ENCODE peak calls at places on chromosome X, in six cellular contexts. T is COR-L47, P is activated T-cell treated with anti-CD3 and anti-CD28 coated beads for 48 hours, D is GM23248, L is pancreas, K is ovary. A is an unnamed sample.

GRCh38 chrX:109840585-109840984 is 107.5 kb upstream of the ACSL4 start:
- DNase-seq in T (no peak), P (no peak), D (peak), L (no peak), K (peak), A (no peak)

GRCh38 chrX:41351923-41352322 is 18.0 kb downstream of the DDX3X start:
- DNase-seq in T (no peak), P (no peak), D (no peak), L (no peak), K (no peak), A (no peak)

GRCh38 chrX:78165425-78165824 is 26.0 kb upstream of the TAF9B start:
- DNase-seq in T (no peak), P (no peak), D (no peak), L (no peak), K (no peak), A (no peak)

GRCh38 chrX:46762963-46763362 is 4.0 kb upstream of the SLC9A7 start:
- DNase-seq in T (no peak), P (no peak), D (no peak), L (no peak), K (no peak), A (no peak)

GRCh38 chrX:17459008-17459407 is 84.0 kb downstream of the NHS start:
- DNase-seq in T (peak), P (no peak), D (peak), L (no peak), K (peak), A (no peak)

GRCh38 chrX:11341274-11342256 is 48.4 kb downstream of the AMELX start:
- DNase-seq in T (no peak), P (no peak), D (peak), L (no peak), K (peak), A (no peak)

GRCh38 chrX:102580891-102581290 is 18.4 kb upstream of the ARMCX5 start:
- DNase-seq in T (no peak), P (no peak), D (no peak), L (no peak), K (no peak), A (no peak)

GRCh38 chrX:136639506-136640176 is 8.3 kb upstream of the CD40LG start:
- DNase-seq in T (no peak), P (no peak), D (peak), L (no peak), K (no peak), A (no peak)

GRCh38 chrX:40012039-40012799 is 85.5 kb downstream of the BCOR start:
- DNase-seq in T (peak), P (no peak), D (peak), L (peak), K (peak), A (no peak)

GRCh38 chrX:56284269-56284668 is 52.1 kb downstream of the KLF8 start:
- DNase-seq in T (no peak), P (no peak), D (no peak), L (no peak), K (no peak), A (no peak)

GRCh38 chrX:16033336-16033735 is 90.0 kb upstream of the GRPR start:
- DNase-seq in T (no peak), P (no peak), D (peak), L (no peak), K (no peak), A (no peak)

GRCh38 chrX:140163376-140164159 is 198.2 kb upstream of the CXorf66 start:
- DNase-seq in T (no peak), P (no peak), D (peak), L (no peak), K (no peak), A (no peak)

GRCh38 chrX:134622056-134622812 is 36.0 kb downstream of the PLAC1 start:
- DNase-seq in T (no peak), P (no peak), D (peak), L (no peak), K (no peak), A (no peak)

GRCh38 chrX:17022205-17022604 is 75.7 kb downstream of the REPS2 start:
- DNase-seq in T (no peak), P (no peak), D (peak), L (no peak), K (no peak), A (no peak)

GRCh38 chrX:41922125-41922521 is 1.2 kb downstream of the CASK start:
- DNase-seq in T (peak), P (no peak), D (peak), L (no peak), K (no peak), A (no peak)

GRCh38 chrX:68196939-68197791 is 236.1 kb downstream of the OPHN1 start:
- DNase-seq in T (peak), P (no peak), D (peak), L (no peak), K (peak), A (no peak)

GRCh38 chrX:42751573-42751972 is 26.4 kb downstream of the PPP1R2C start:
- DNase-seq in T (no peak), P (no peak), D (peak), L (no peak), K (no peak), A (no peak)

GRCh38 chrX:48761674-48762471 is at the start of gene GLOD5:
- DNase-seq in T (peak), P (no peak), D (no peak), L (peak), K (peak), A (no peak)

GRCh38 chrX:2284133-2284532 is 216.6 kb downstream of the DHRSX start:
- DNase-seq in T (no peak), P (no peak), D (no peak), L (no peak), K (no peak), A (no peak)

GRCh38 chrX:153460826-153461225 is 9.6 kb downstream of the HAUS7 start:
- DNase-seq in T (no peak), P (peak), D (peak), L (peak), K (peak), A (no peak)

GRCh38 chrX:19869195-19869594 is 18.2 kb downstream of the SH3KBP1 start:
- DNase-seq in T (no peak), P (no peak), D (no peak), L (no peak), K (no peak), A (no peak)

GRCh38 chrX:137362583-137362982 is 203.3 kb upstream of the ZIC3 start:
- DNase-seq in T (no peak), P (no peak), D (no peak), L (no peak), K (no peak), A (no peak)

GRCh38 chrX:119549327-119550016 is 15.7 kb downstream of the STEEP1 start:
- DNase-seq in T (no peak), P (no peak), D (no peak), L (no peak), K (no peak), A (no peak)

GRCh38 chrX:24259544-24260240 is 54.2 kb downstream of the SUPT20HL2 start:
- DNase-seq in T (peak), P (no peak), D (peak), L (no peak), K (peak), A (peak)

A was measured in KG1.